ENCODE peak calls at places on chromosomes 7 and 10, in eight cellular contexts. R, H, P, S, K, A, U and O are unnamed samples.
A peak's percentile ranks its signal among the peaks of the same experiment; 100 is the strongest.

GRCh38 chr7:1372671-1373379 is 86.4 kb downstream of the MICALL2 start:
- DNase-seq in R (no peak), H (peak; percentile 19), P (no peak), S (no peak), K (no peak), A (no peak), U (no peak), O (no peak)

GRCh38 chr7:20735346-20736065 is 51.2 kb downstream of the SP8 start:
- DNase-seq in R (no peak), H (no peak), P (no peak), S (no peak), K (no peak), A (no peak), U (no peak), O (no peak)

GRCh38 chr7:107690611-107691010 is 30.0 kb downstream of the SLC26A4 start:
- DNase-seq in R (no peak), H (no peak), P (no peak), S (no peak), K (peak; percentile 46), A (no peak), U (no peak), O (no peak)

GRCh38 chr10:77029684-77030407 is 607.8 kb downstream of the KCNMA1 start:
- DNase-seq in R (no peak), H (no peak), P (no peak), S (no peak), K (no peak), A (peak; percentile 10), U (no peak), O (no peak)

GRCh38 chr10:338176-339037 is 203.2 kb downstream of the ZMYND11 start:
- DNase-seq in R (no peak), H (no peak), P (no peak), S (no peak), K (peak; percentile 36), A (no peak), U (no peak), O (no peak)

GRCh38 chr10:43816351-43817321 is 168.0 kb upstream of the ZNF32 start:
- DNase-seq in R (peak; percentile 58), H (no peak), P (no peak), S (peak; percentile 21), K (peak; percentile 64), A (peak; percentile 77), U (peak; percentile 93), O (peak; percentile 94)

GRCh38 chr10:42942279-42942932 is 134.5 kb upstream of the RET start:
- DNase-seq in R (no peak), H (no peak), P (no peak), S (no peak), K (no peak), A (no peak), U (no peak), O (no peak)

GRCh38 chr10:73597346-73597745 is 6.2 kb upstream of the USP54 start:
- DNase-seq in R (no peak), H (no peak), P (no peak), S (no peak), K (peak; percentile 14), A (no peak), U (no peak), O (no peak)

GRCh38 chr10:51029172-51029641 is 45.1 kb upstream of the PRKG1 start:
- DNase-seq in R (no peak), H (no peak), P (no peak), S (no peak), K (no peak), A (peak; percentile 51), U (peak; percentile 28), O (no peak)

GRCh38 chr7:99344061-99344647 is 18.5 kb downstream of the ARPC1A start:
- DNase-seq in R (no peak), H (no peak), P (no peak), S (no peak), K (no peak), A (no peak), U (no peak), O (no peak)

GRCh38 chr10:117439243-117439912 is 64.1 kb upstream of the PDZD8 start:
- DNase-seq in R (no peak), H (no peak), P (no peak), S (no peak), K (no peak), A (peak; percentile 68), U (peak; percentile 78), O (no peak)

GRCh38 chr7:111796671-111797070 is 234.4 kb upstream of the IMMP2L start:
- DNase-seq in R (no peak), H (no peak), P (peak; percentile 27), S (peak; percentile 3), K (no peak), A (no peak), U (no peak), O (peak; percentile 22)

GRCh38 chr7:27900006-27900405 is 160.0 kb downstream of the TAX1BP1 start:
- DNase-seq in R (no peak), H (no peak), P (no peak), S (no peak), K (no peak), A (no peak), U (no peak), O (no peak)
- H3K4me3 ChIP-seq in R (no peak overlapping the region), H (no peak overlapping the region), P (no peak overlapping the region), S (no peak overlapping the region), K (no peak overlapping the region), A (no peak overlapping the region), U (no peak overlapping the region), O (no peak overlapping the region)

GRCh38 chr7:56175784-56176183 is 59.6 kb upstream of the NUPR2 start:
- DNase-seq in R (peak; percentile 36), H (no peak), P (no peak), S (no peak), K (no peak), A (no peak), U (no peak), O (no peak)

GRCh38 chr7:56174346-56175085 is 58.3 kb upstream of the NUPR2 start:
- DNase-seq in R (peak; percentile 21), H (peak; percentile 16), P (no peak), S (no peak), K (no peak), A (no peak), U (no peak), O (no peak)

GRCh38 chr7:56181010-56181409 is 64.8 kb upstream of the NUPR2 start:
- DNase-seq in R (no peak), H (no peak), P (no peak), S (no peak), K (no peak), A (no peak), U (no peak), O (no peak)

GRCh38 chr7:56175086-56175760 is 59.0 kb upstream of the NUPR2 start:
- DNase-seq in R (peak; percentile 79), H (peak; percentile 20), P (no peak), S (no peak), K (no peak), A (no peak), U (no peak), O (no peak)
- H3K4me3 ChIP-seq in R (peak overlapping the region; percentile 39), H (no peak overlapping the region), P (no peak overlapping the region), S (no peak overlapping the region), K (no peak overlapping the region), A (peak overlapping the region; percentile 24), U (no peak overlapping the region), O (no peak overlapping the region)

DNA sequence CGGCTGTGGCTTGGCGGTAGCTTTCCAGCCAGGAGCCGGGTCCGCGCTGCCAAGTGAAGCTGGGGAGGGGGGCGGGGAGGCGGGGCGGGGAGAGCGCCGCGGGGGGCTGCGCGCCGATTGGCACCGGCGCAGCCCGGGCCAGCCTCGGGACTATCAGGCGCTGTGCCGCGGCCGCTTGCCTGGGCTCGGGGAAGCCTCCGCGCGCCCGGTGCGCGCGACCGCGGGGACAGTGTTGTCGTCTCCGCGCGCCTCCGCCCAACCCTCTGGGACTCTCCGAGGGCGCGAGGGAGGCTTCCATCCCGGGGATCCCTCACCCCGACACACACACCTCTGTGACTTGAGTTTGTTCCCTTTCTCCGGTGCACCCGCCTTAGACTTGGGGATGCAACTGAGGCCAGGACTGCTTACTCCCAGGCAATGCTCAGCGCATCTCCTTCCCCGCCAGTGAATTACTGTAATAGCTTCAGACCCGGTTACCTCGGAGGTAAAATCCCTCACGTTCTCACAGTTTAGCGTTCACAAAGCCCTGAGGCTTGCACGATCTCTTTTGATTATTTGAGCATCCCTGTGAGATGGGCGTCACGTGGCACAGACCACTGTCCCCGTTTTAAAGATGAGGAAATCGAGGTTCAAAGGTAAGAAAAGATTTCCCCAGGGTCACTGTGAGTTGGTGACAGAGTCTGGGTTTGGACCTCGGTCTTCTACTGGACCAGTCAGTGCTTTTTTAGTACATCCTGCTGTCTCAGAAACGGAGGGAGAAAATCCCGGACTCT is at the start of gene NKX1-2:
- DNase-seq in R (peak; percentile 80), H (peak; percentile 97), P (peak; percentile 18), S (no peak), K (no peak), A (no peak), U (no peak), O (no peak)
- H3K4me3 ChIP-seq in R (peak within 1 kb of the TSS; percentile 21), H (peak within 1 kb of the TSS; percentile 70), P (peak within 1 kb of the TSS; percentile 64), S (no peak within 1 kb of the TSS), K (no peak within 1 kb of the TSS), A (peak within 1 kb of the TSS; percentile 21), U (no peak within 1 kb of the TSS), O (no peak within 1 kb of the TSS)

GRCh38 chr10:27157150-27157549 is 2.0 kb downstream of the MASTL start:
- DNase-seq in R (no peak), H (no peak), P (no peak), S (no peak), K (no peak), A (no peak), U (no peak), O (no peak)
- H3K4me3 ChIP-seq in R (no peak overlapping the region), H (no peak overlapping the region), P (peak overlapping the region; percentile 95), S (no peak overlapping the region), K (peak overlapping the region; percentile 12), A (no peak overlapping the region), U (no peak overlapping the region), O (no peak overlapping the region)

DNA sequence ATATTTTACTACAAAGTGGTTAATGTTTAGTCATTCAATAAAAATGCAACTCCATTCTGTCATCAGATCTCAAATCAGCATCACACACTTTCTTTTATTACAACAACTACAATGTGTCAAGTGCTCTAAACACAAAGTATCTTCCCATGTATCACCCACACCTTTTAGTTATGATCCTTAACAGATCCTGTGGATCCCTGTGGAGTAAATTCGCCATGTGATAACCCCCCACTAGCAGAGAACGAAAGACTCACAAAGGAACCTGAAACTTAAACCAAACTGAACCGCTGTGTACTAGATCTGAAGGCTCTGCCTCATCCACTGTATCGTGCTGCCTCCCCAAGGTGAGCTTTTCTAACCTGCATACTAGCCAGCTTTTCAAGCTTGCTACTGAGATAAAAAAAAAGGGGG is 1.8 kb downstream of the DPY19L1 start:
- DNase-seq in R (no peak), H (peak; percentile 56), P (peak; percentile 45), S (peak; percentile 26), K (peak; percentile 44), A (no peak), U (no peak), O (no peak)
- H3K4me3 ChIP-seq in R (peak overlapping the region; percentile 64), H (peak overlapping the region; percentile 80), P (peak overlapping the region; percentile 87), S (peak overlapping the region; percentile 96), K (peak overlapping the region; percentile 81), A (peak overlapping the region; percentile 75), U (peak overlapping the region; percentile 72), O (no peak overlapping the region)